ENCODE peak calls at places on chromosomes 6 and 20, in six cellular contexts. M, F, O, N, X and B are unnamed samples.
A peak's percentile ranks its signal among the peaks of the same experiment; 100 is the strongest.

GRCh38 chr6:43228951-43229802 is at the start of gene DNPH1:
- DNase-seq in F (peak; percentile 66), N (peak; percentile 46), O (peak; percentile 84), X (peak; percentile 86), M (peak; percentile 57), B (peak; percentile 79)

GRCh38 chr20:61806314-61806713 is 259.4 kb downstream of the TAF4 start:
- DNase-seq in M (no peak), O (no peak), F (no peak), X (no peak), N (no peak), B (no peak)

GRCh38 chr6:4781967-4782537 is 5.8 kb downstream of the CDYL start:
- DNase-seq in X (no peak), F (no peak), O (no peak), M (no peak), N (no peak), B (no peak)

GRCh38 chr6:113182370-113183141 is 674.6 kb upstream of the MARCKS start:
- DNase-seq in M (peak; percentile 18), N (peak; percentile 59), F (no peak), O (no peak), X (peak; percentile 77), B (no peak)

GRCh38 chr6:133906050-133906449 is 17.1 kb downstream of the TCF21 start:
- DNase-seq in X (no peak), M (no peak), F (no peak), N (no peak), O (no peak), B (no peak)

GRCh38 chr20:16018881-16019280 is 554.4 kb downstream of the KIF16B start:
- DNase-seq in F (no peak), M (no peak), O (no peak), N (no peak), X (no peak), B (no peak)

GRCh38 chr6:150744522-150745260 is 120.8 kb upstream of the MTHFD1L start:
- DNase-seq in M (no peak), N (no peak), X (no peak), O (no peak), F (no peak), B (no peak)

GRCh38 chr6:133241901-133242760 is 974 bp downstream of the EYA4 start:
- DNase-seq in N (no peak), M (no peak), F (no peak), O (no peak), X (peak; percentile 26), B (no peak)